ENCODE peak calls at places on chromosomes 12 and 14, in eight cellular contexts. One of them, this sample, is unnamed.

GRCh38 chr12:47224563-47225133 is 144.9 kb upstream of the AMIGO2 start:
- DNase-seq in IMR-90: no peak
- DNase-seq in tibial nerve: no peak
- DNase-seq in right lobe of liver: no peak
- DNase-seq in sigmoid colon: no peak
- DNase-seq in H1: no peak
- DNase-seq in HepG2: no peak
- DNase-seq in ovary: no peak
- DNase-seq in this sample: no peak

GRCh38 chr14:89349196-89350008 is 67.6 kb downstream of the FOXN3 start:
- DNase-seq in IMR-90: no peak
- DNase-seq in tibial nerve: no peak
- DNase-seq in right lobe of liver: peak
- DNase-seq in sigmoid colon: peak
- DNase-seq in H1: no peak
- DNase-seq in HepG2: no peak
- DNase-seq in ovary: no peak
- DNase-seq in this sample: peak

GRCh38 chr14:33525626-33526025 is 425.2 kb downstream of the EGLN3 start:
- DNase-seq in IMR-90: no peak
- DNase-seq in tibial nerve: no peak
- DNase-seq in right lobe of liver: no peak
- DNase-seq in sigmoid colon: no peak
- DNase-seq in H1: no peak
- DNase-seq in HepG2: no peak
- DNase-seq in ovary: no peak
- DNase-seq in this sample: no peak

GRCh38 chr14:44565968-44566367 is 58.9 kb upstream of the FSCB start:
- DNase-seq in IMR-90: no peak
- DNase-seq in tibial nerve: no peak
- DNase-seq in right lobe of liver: no peak
- DNase-seq in sigmoid colon: no peak
- DNase-seq in H1: no peak
- DNase-seq in HepG2: no peak
- DNase-seq in ovary: no peak
- DNase-seq in this sample: no peak

GRCh38 chr14:91889477-91890211 is 22.3 kb upstream of the TC2N start:
- DNase-seq in IMR-90: no peak
- DNase-seq in tibial nerve: no peak
- DNase-seq in right lobe of liver: peak
- DNase-seq in sigmoid colon: peak
- DNase-seq in H1: no peak
- DNase-seq in HepG2: no peak
- DNase-seq in ovary: peak
- DNase-seq in this sample: peak

GRCh38 chr14:31880935-31881334 is 196.2 kb upstream of the ARHGAP5 start:
- DNase-seq in IMR-90: peak
- DNase-seq in tibial nerve: no peak
- DNase-seq in right lobe of liver: no peak
- DNase-seq in sigmoid colon: no peak
- DNase-seq in H1: no peak
- DNase-seq in HepG2: peak
- DNase-seq in ovary: no peak
- DNase-seq in this sample: no peak

GRCh38 chr12:2563709-2564108 is 231.1 kb upstream of the FKBP4 start:
- DNase-seq in IMR-90: no peak
- DNase-seq in tibial nerve: no peak
- DNase-seq in right lobe of liver: no peak
- DNase-seq in sigmoid colon: no peak
- DNase-seq in H1: no peak
- DNase-seq in HepG2: no peak
- DNase-seq in ovary: no peak
- DNase-seq in this sample: no peak

GRCh38 chr14:81343166-81343565 is 57.0 kb downstream of the STON2 start:
- DNase-seq in IMR-90: no peak
- DNase-seq in tibial nerve: no peak
- DNase-seq in right lobe of liver: no peak
- DNase-seq in sigmoid colon: no peak
- DNase-seq in H1: no peak
- DNase-seq in HepG2: no peak
- DNase-seq in ovary: no peak
- DNase-seq in this sample: no peak

GRCh38 chr12:17079251-17079909 is 473.4 kb upstream of the LMO3 start:
- DNase-seq in IMR-90: no peak
- DNase-seq in tibial nerve: no peak
- DNase-seq in right lobe of liver: no peak
- DNase-seq in sigmoid colon: no peak
- DNase-seq in H1: no peak
- DNase-seq in HepG2: peak
- DNase-seq in ovary: no peak
- DNase-seq in this sample: no peak

GRCh38 chr12:38160318-38161122 is 156.1 kb upstream of the ALG10B start:
- DNase-seq in IMR-90: no peak
- DNase-seq in tibial nerve: no peak
- DNase-seq in right lobe of liver: no peak
- DNase-seq in sigmoid colon: no peak
- DNase-seq in H1: no peak
- DNase-seq in HepG2: no peak
- DNase-seq in ovary: no peak
- DNase-seq in this sample: no peak

GRCh38 chr14:101470266-101470665 is 91.0 kb upstream of the DIO3 start:
- DNase-seq in IMR-90: no peak
- DNase-seq in tibial nerve: no peak
- DNase-seq in right lobe of liver: peak
- DNase-seq in sigmoid colon: no peak
- DNase-seq in H1: no peak
- DNase-seq in HepG2: no peak
- DNase-seq in ovary: peak
- DNase-seq in this sample: peak

GRCh38 chr14:36508418-36509051 is 11.5 kb downstream of the NKX2-1 start:
- DNase-seq in IMR-90: no peak
- DNase-seq in tibial nerve: no peak
- DNase-seq in right lobe of liver: no peak
- DNase-seq in sigmoid colon: no peak
- DNase-seq in H1: no peak
- DNase-seq in HepG2: no peak
- DNase-seq in ovary: no peak
- DNase-seq in this sample: no peak

GRCh38 chr12:5587701-5588100 is 155.8 kb downstream of the NTF3 start:
- DNase-seq in IMR-90: no peak
- DNase-seq in tibial nerve: no peak
- DNase-seq in right lobe of liver: no peak
- DNase-seq in sigmoid colon: no peak
- DNase-seq in H1: no peak
- DNase-seq in HepG2: no peak
- DNase-seq in ovary: no peak
- DNase-seq in this sample: no peak

GRCh38 chr14:61351457-61351856 is 30.1 kb downstream of the PRKCH start:
- DNase-seq in IMR-90: no peak
- DNase-seq in tibial nerve: no peak
- DNase-seq in right lobe of liver: no peak
- DNase-seq in sigmoid colon: no peak
- DNase-seq in H1: no peak
- DNase-seq in HepG2: no peak
- DNase-seq in ovary: no peak
- DNase-seq in this sample: no peak

GRCh38 chr14:77738559-77739250 is 22.3 kb downstream of the SNW1 start:
- DNase-seq in IMR-90: peak
- DNase-seq in tibial nerve: no peak
- DNase-seq in right lobe of liver: no peak
- DNase-seq in sigmoid colon: no peak
- DNase-seq in H1: no peak
- DNase-seq in HepG2: no peak
- DNase-seq in ovary: no peak
- DNase-seq in this sample: no peak

GRCh38 chr12:89863332-89863938 is 154.8 kb upstream of the ATP2B1 start:
- DNase-seq in IMR-90: no peak
- DNase-seq in tibial nerve: no peak
- DNase-seq in right lobe of liver: no peak
- DNase-seq in sigmoid colon: no peak
- DNase-seq in H1: no peak
- DNase-seq in HepG2: no peak
- DNase-seq in ovary: no peak
- DNase-seq in this sample: no peak

GRCh38 chr12:57341275-57341990 is 89.4 kb downstream of the R3HDM2 start:
- DNase-seq in IMR-90: peak
- DNase-seq in tibial nerve: no peak
- DNase-seq in right lobe of liver: no peak
- DNase-seq in sigmoid colon: no peak
- DNase-seq in H1: no peak
- DNase-seq in HepG2: no peak
- DNase-seq in ovary: no peak
- DNase-seq in this sample: no peak

DNA sequence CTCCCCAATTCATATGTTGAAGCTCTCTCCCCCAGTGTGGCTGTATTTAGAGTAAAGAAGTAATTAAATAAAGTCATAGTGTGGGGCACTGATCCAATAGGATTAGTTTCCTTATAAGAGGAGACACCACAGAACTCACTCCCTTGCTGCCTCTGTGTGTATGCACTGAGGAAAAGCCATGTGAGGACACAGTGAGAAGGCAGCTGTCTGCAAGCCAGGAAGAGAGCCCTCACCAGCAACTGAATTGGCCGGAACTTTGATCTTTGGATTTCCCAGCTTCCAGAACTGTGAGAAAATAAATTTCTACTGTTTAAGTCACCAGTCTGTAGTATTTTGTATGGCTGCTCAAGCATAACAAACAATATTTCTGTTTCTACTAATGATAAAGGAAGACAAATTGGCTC is 368.7 kb upstream of the PRICKLE1 start:
- DNase-seq in IMR-90: peak
- DNase-seq in tibial nerve: no peak
- DNase-seq in right lobe of liver: no peak
- DNase-seq in sigmoid colon: no peak
- DNase-seq in H1: no peak
- DNase-seq in HepG2: no peak
- DNase-seq in ovary: no peak
- DNase-seq in this sample: no peak
- TF ChIP-seq POLR2A in IMR-90: no peak
- TF ChIP-seq POLR2A in tibial nerve: no peak
- TF ChIP-seq POLR2A in right lobe of liver: no peak
- TF ChIP-seq POLR2A in sigmoid colon: no peak
- TF ChIP-seq POLR2A in H1: no peak
- TF ChIP-seq POLR2A in HepG2: no peak
- TF ChIP-seq POLR2A in ovary: no peak
- TF ChIP-seq POLR2A in this sample: no peak

DNA sequence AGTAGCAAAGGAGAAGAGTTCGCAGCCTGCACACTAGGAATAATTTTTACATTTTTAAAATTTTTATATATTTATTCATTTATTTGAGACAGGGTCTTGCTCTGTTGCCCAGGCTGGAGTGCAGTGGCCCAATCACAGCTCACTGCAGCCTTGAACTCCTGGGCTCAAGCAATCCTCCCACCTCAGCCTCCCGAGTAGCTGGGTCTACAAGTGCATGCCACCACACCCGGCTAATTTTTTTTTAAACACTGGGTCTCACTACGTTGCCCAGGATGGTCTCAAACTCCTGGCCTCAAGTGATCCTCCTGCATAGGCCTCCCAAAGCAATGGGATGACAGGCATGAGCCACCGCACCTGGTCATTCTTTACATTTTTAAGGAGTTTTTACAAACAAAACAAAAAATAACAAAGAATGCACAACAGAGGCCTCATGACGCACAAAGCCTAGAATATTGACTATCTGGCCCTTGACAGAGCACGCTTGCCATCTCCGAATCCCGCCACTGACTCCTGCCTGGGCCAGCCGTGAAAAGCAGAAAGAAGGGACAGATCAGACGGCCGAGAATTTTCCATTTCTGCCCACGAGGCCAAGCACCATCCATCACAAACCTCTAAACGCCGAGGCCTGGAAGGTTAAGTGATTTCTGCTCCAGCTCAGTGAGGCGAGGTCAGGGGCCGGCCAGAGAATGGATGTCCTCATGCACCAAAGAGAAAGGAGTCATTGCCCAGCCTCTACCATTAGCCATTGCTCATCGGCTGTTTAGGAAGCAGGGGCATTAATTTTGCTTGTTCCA is 120.0 kb downstream of the SCARB1 start:
- DNase-seq in IMR-90: no peak
- DNase-seq in tibial nerve: no peak
- DNase-seq in right lobe of liver: no peak
- DNase-seq in sigmoid colon: no peak
- DNase-seq in H1: no peak
- DNase-seq in HepG2: no peak
- DNase-seq in ovary: no peak
- DNase-seq in this sample: no peak
- H3K27ac ChIP-seq in IMR-90: no peak
- H3K27ac ChIP-seq in tibial nerve: peak
- H3K27ac ChIP-seq in right lobe of liver: no peak
- H3K27ac ChIP-seq in sigmoid colon: peak
- H3K27ac ChIP-seq in H1: no peak
- H3K27ac ChIP-seq in HepG2: no peak
- H3K27ac ChIP-seq in ovary: peak
- H3K27ac ChIP-seq in this sample: peak

GRCh38 chr14:55120466-55121144 is 8.4 kb upstream of the LGALS3 start:
- DNase-seq in IMR-90: no peak
- DNase-seq in tibial nerve: no peak
- DNase-seq in right lobe of liver: no peak
- DNase-seq in sigmoid colon: no peak
- DNase-seq in H1: no peak
- DNase-seq in HepG2: no peak
- DNase-seq in ovary: no peak
- DNase-seq in this sample: no peak

GRCh38 chr14:55123101-55123500 is 6.0 kb upstream of the LGALS3 start:
- DNase-seq in IMR-90: peak
- DNase-seq in tibial nerve: no peak
- DNase-seq in right lobe of liver: no peak
- DNase-seq in sigmoid colon: no peak
- DNase-seq in H1: no peak
- DNase-seq in HepG2: no peak
- DNase-seq in ovary: no peak
- DNase-seq in this sample: no peak

GRCh38 chr14:55121146-55121545 is 7.9 kb upstream of the LGALS3 start:
- DNase-seq in IMR-90: no peak
- DNase-seq in tibial nerve: no peak
- DNase-seq in right lobe of liver: no peak
- DNase-seq in sigmoid colon: no peak
- DNase-seq in H1: no peak
- DNase-seq in HepG2: no peak
- DNase-seq in ovary: no peak
- DNase-seq in this sample: peak

GRCh38 chr14:55121628-55122440 is 7.2 kb upstream of the LGALS3 start:
- DNase-seq in IMR-90: no peak
- DNase-seq in tibial nerve: no peak
- DNase-seq in right lobe of liver: no peak
- DNase-seq in sigmoid colon: no peak
- DNase-seq in H1: no peak
- DNase-seq in HepG2: peak
- DNase-seq in ovary: no peak
- DNase-seq in this sample: no peak

GRCh38 chr14:55122441-55122986 is 6.5 kb upstream of the LGALS3 start:
- DNase-seq in IMR-90: peak
- DNase-seq in tibial nerve: no peak
- DNase-seq in right lobe of liver: no peak
- DNase-seq in sigmoid colon: no peak
- DNase-seq in H1: no peak
- DNase-seq in HepG2: peak
- DNase-seq in ovary: no peak
- DNase-seq in this sample: no peak
- TF ChIP-seq POLR2A in IMR-90: no peak
- TF ChIP-seq POLR2A in tibial nerve: no peak
- TF ChIP-seq POLR2A in right lobe of liver: no peak
- TF ChIP-seq POLR2A in sigmoid colon: no peak
- TF ChIP-seq POLR2A in H1: no peak
- TF ChIP-seq POLR2A in HepG2: no peak
- TF ChIP-seq POLR2A in ovary: no peak
- TF ChIP-seq POLR2A in this sample: peak

GRCh38 chr12:110778801-110779577 is 36.3 kb upstream of the PPP1CC start:
- DNase-seq in IMR-90: no peak
- DNase-seq in tibial nerve: no peak
- DNase-seq in right lobe of liver: no peak
- DNase-seq in sigmoid colon: no peak
- DNase-seq in H1: no peak
- DNase-seq in HepG2: no peak
- DNase-seq in ovary: no peak
- DNase-seq in this sample: no peak
- H3K27ac ChIP-seq in IMR-90: no peak
- H3K27ac ChIP-seq in tibial nerve: no peak
- H3K27ac ChIP-seq in right lobe of liver: no peak
- H3K27ac ChIP-seq in sigmoid colon: no peak
- H3K27ac ChIP-seq in H1: no peak
- H3K27ac ChIP-seq in HepG2: no peak
- H3K27ac ChIP-seq in ovary: no peak
- H3K27ac ChIP-seq in this sample: no peak

This sample was measured in Peyer's patch.